ENCODE peak calls at places on chromosomes 13 and 19, in seven cellular contexts. E, W, B, T, C, K and A are unnamed samples.

GRCh38 chr19:43639507-43640423 is at the start of gene CADM4:
- DNase-seq in E (no peak), W (peak; percentile 43), B (no peak), T (peak; percentile 30), C (no peak), K (peak; percentile 10), A (peak; percentile 51)

GRCh38 chr19:3775374-3775711 is 3.3 kb upstream of the RAX2 start:
- DNase-seq in E (no peak), W (no peak), B (no peak), T (no peak), C (no peak), K (no peak), A (no peak)

GRCh38 chr13:93080587-93080986 is 146.0 kb upstream of the GPC6 start:
- DNase-seq in E (no peak), W (no peak), B (peak; percentile 90), T (no peak), C (no peak), K (no peak), A (no peak)

GRCh38 chr13:42733046-42733445 is 48.3 kb upstream of the FAM216B start:
- DNase-seq in E (no peak), W (no peak), B (no peak), T (no peak), C (no peak), K (no peak), A (no peak)

GRCh38 chr19:3482507-3483225 is 575 bp downstream of the SMIM44 start:
- DNase-seq in E (no peak), W (no peak), B (no peak), T (no peak), C (no peak), K (no peak), A (no peak)

GRCh38 chr13:45695198-45695730 is 6.9 kb upstream of the CBY2 start:
- DNase-seq in E (no peak), W (no peak), B (no peak), T (no peak), C (no peak), K (no peak), A (no peak)

GRCh38 chr19:19627716-19628498 is at the start of gene LPAR2:
- DNase-seq in E (peak; percentile 24), W (peak; percentile 75), B (peak; percentile 53), T (peak; percentile 80), C (no peak), K (no peak), A (no peak)

GRCh38 chr19:4368128-4368820 is 24.9 kb downstream of the MPND start:
- DNase-seq in E (peak; percentile 32), W (no peak), B (peak; percentile 27), T (no peak), C (peak; percentile 88), K (no peak), A (no peak)

GRCh38 chr19:51784922-51785690 is 9.9 kb upstream of the FPR3 start:
- DNase-seq in E (peak; percentile 63), W (peak; percentile 13), B (no peak), T (no peak), C (peak; percentile 95), K (no peak), A (no peak)

GRCh38 chr13:93244918-93245280 is 18.3 kb downstream of the GPC6 start:
- DNase-seq in E (peak; percentile 58), W (no peak), B (no peak), T (no peak), C (no peak), K (no peak), A (no peak)

GRCh38 chr19:41688098-41688497 is at the start of gene CEACAM7:
- DNase-seq in E (no peak), W (no peak), B (no peak), T (no peak), C (no peak), K (no peak), A (no peak)

GRCh38 chr13:46831588-46832194 is 34.7 kb upstream of the ESD start:
- DNase-seq in E (peak; percentile 60), W (no peak), B (peak; percentile 2), T (no peak), C (no peak), K (no peak), A (no peak)

GRCh38 chr19:20197747-20198146 is 30.7 kb downstream of the ZNF486 start:
- DNase-seq in E (no peak), W (no peak), B (no peak), T (no peak), C (no peak), K (no peak), A (no peak)

GRCh38 chr19:14434543-14435319 is 1.6 kb downstream of the PKN1 start:
- DNase-seq in E (peak; percentile 85), W (no peak), B (no peak), T (no peak), C (peak; percentile 91), K (no peak), A (no peak)

GRCh38 chr13:90365130-90365529 is 982.4 kb upstream of the MIR17HG start:
- DNase-seq in E (no peak), W (no peak), B (no peak), T (no peak), C (no peak), K (no peak), A (no peak)

GRCh38 chr13:113637262-113638160 is 20.5 kb downstream of the ATP4B start:
- DNase-seq in E (no peak), W (no peak), B (no peak), T (no peak), C (peak; percentile 79), K (no peak), A (no peak)

GRCh38 chr19:991174-991931 is 7.2 kb downstream of the WDR18 start:
- DNase-seq in E (peak; percentile 58), W (peak; percentile 44), B (no peak), T (peak; percentile 28), C (no peak), K (peak; percentile 14), A (no peak)

GRCh38 chr13:27334774-27335490 is 64.3 kb downstream of the RASL11A start:
- DNase-seq in E (no peak), W (no peak), B (no peak), T (no peak), C (no peak), K (no peak), A (no peak)

GRCh38 chr19:29329460-29330134 is 116.6 kb upstream of the UQCRFS1 start:
- DNase-seq in E (peak; percentile 9), W (no peak), B (no peak), T (no peak), C (no peak), K (no peak), A (no peak)

GRCh38 chr13:75365724-75366173 is 116.2 kb downstream of the TBC1D4 start:
- DNase-seq in E (peak; percentile 91), W (no peak), B (no peak), T (no peak), C (no peak), K (peak; percentile 9), A (no peak)

GRCh38 chr19:46718934-46719551 is 2.1 kb upstream of the PRKD2 start:
- DNase-seq in E (no peak), W (no peak), B (no peak), T (no peak), C (no peak), K (no peak), A (no peak)

GRCh38 chr19:48501961-48502719 is 9.5 kb downstream of the LMTK3 start:
- DNase-seq in E (peak; percentile 59), W (no peak), B (peak; percentile 94), T (peak; percentile 54), C (no peak), K (peak; percentile 43), A (no peak)